ENCODE peak calls at places on chromosomes 13 and 19, in four cellular contexts. N is K562, L is suprapubic skin, F is thyroid gland. Q is an unnamed sample.

GRCh38 chr13:106616729-106617128 is 48.8 kb upstream of the ARGLU1 start:
- DNase-seq in N (no peak), L (no peak), F (no peak), Q (no peak)

GRCh38 chr19:54478677-54479266 is 5.7 kb upstream of the CDC42EP5 start:
- DNase-seq in N (peak; percentile 50), L (no peak), F (no peak), Q (no peak)

GRCh38 chr13:105598551-105598950 is 936.9 kb downstream of the EFNB2 start:
- DNase-seq in N (no peak), L (no peak), F (no peak), Q (no peak)

GRCh38 chr13:40613192-40613818 is 53.1 kb downstream of the FOXO1 start:
- DNase-seq in N (no peak), L (no peak), F (peak; percentile 56), Q (peak; percentile 56)

GRCh38 chr19:32914879-32915278 is 45.3 kb upstream of the SLC7A9 start:
- DNase-seq in N (no peak), L (no peak), F (no peak), Q (no peak)

GRCh38 chr13:40496035-40496810 is 170.2 kb downstream of the FOXO1 start:
- DNase-seq in N (no peak), L (no peak), F (no peak), Q (no peak)

GRCh38 chr13:27976362-27977177 is 7.5 kb upstream of the CDX2 start:
- DNase-seq in N (no peak), L (no peak), F (no peak), Q (peak; percentile 15)

GRCh38 chr19:29775575-29775900 is 36.3 kb upstream of the CCNE1 start:
- DNase-seq in N (no peak), L (no peak), F (no peak), Q (no peak)

GRCh38 chr13:30792257-30793000 is 57.1 kb downstream of the ALOX5AP start:
- DNase-seq in N (no peak), L (peak; percentile 89), F (peak; percentile 93), Q (peak; percentile 71)
- TF ChIP-seq CTCF in N (no peak), L (peak; percentile 20), F (no peak), Q (no peak)

GRCh38 chr13:48412881-48413351 is at the start of gene LPAR6:
- DNase-seq in N (no peak), L (no peak), F (no peak), Q (no peak)
- TF ChIP-seq POLR2A in N (no peak), L (peak; percentile 79), F (no peak), Q (no peak)

GRCh38 chr19:11226716-11227166 is 12.7 kb upstream of the ANGPTL8 start:
- DNase-seq in N (no peak), L (no peak), F (no peak), Q (no peak)

GRCh38 chr19:11224429-11224828 is 15.0 kb upstream of the ANGPTL8 start:
- DNase-seq in N (no peak), L (no peak), F (no peak), Q (no peak)

GRCh38 chr19:11225815-11226214 is 13.6 kb upstream of the ANGPTL8 start:
- DNase-seq in N (no peak), L (no peak), F (no peak), Q (no peak)

GRCh38 chr19:11225172-11225571 is 14.2 kb upstream of the ANGPTL8 start:
- DNase-seq in N (no peak), L (no peak), F (no peak), Q (no peak)

DNA sequence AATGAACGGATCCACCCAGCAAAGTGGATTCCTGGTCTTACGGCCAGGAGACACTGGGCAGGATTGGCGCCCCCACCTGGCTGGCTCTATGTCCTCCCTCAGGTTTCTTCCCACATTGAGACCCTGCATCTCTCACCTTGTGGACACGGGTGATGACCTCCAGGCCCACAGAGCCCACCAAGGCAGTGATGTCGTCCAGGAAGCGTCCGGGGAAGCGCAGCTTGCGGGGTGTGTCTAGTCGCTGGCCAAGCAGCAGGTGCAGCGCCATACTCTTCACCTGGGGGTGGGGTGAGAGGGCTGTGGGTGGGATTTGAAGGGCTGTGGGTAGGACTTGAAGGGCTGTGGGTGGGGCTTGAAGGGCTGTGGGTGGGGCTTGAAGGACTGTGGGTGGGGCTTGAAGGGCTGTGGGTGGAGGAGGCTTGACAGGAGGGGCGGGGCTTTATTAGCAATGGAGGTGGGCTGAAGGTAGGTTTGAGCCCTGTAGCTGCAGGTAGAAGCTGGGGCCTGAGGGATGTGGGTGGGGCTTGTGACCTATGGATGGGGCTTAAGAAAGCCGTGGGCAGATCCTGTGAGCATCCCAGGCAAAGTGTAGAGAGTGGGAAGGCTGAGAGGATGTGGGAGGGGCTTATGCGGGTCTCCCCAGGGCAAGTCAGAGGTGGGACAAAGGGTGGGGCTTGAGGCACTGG is 12.1 kb upstream of the ANGPTL8 start:
- DNase-seq in N (peak; percentile 92), L (no peak), F (no peak), Q (no peak)
- TF ChIP-seq CTCF in N (peak; percentile 53), L (no peak), F (no peak), Q (no peak)

DNA sequence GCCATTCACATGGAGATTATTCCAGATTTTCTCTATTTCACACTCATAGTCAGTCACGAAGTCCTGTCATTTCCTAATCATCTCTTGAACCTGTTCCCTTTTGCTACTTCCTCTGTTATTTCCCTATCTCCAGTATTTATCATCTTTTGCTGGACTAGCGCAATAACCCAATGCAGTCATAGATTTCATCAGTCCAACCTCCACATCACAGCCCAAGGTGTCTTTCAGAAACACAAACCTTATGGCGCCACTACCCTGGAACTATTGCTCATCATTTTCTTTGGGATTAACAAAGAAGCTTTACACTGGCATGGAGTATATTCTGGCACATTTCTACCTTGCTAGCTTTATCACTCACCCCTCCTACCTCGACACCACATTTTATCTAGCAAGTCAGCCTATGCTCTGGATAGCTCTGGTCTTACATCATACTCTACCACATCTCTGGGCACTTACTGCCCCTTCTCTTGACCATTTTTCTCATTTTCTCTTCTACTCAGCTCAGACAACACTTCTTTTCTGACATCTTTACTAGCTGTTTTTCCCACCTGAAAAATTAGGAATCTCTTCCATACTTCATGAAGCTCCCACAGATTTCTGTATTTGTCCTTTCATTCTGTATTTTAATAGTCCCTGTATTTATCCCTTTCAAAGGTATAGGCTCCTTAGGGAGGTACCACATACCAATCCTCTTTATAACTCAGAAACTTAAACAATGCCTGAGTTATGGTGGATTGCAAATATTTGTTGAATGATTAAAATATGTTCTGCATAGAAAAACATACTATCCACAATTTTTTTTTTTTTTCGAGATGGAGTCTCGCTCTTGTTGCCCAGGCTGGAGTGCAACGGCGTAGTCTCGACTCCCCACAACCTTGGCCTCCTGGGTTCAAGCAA is 534.7 kb downstream of the KLF12 start:
- DNase-seq in N (no peak), L (no peak), F (no peak), Q (no peak)
- TF ChIP-seq POLR2A in N (no peak), L (no peak), F (no peak), Q (no peak)

DNA sequence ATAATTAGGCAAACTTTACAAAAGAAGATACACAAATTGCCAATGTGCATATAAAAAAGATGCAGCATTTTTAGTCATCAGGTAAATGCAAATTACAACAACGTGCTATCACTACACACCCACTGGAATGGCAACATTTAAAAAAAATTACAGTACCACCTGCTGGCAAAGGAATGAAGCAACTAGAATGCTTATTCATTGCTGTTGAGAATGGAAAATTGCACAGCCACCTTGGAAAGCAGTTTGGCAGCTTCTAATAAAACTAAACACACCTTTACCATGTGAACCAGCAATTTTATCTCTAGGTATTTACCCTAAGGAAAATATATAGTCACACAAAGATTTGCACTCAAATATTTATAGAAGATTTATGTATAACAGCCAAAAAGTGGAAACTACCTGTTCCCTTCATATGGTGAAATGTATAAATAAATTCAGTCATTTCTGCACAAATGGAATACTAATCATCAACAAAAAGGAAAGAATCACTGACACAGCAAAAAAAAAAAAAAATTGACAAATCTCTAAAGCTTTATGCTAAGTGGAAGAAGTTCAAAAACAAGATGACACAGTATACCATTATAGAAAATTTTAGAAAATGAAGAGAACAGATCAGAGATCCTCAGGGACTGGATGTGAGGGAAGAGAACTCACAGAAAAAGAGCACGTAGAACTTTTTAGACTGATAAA is 30.3 kb downstream of the OXGR1 start:
- DNase-seq in N (no peak), L (no peak), F (no peak), Q (no peak)
- TF ChIP-seq CTCF in N (peak; percentile 32), L (no peak), F (no peak), Q (no peak)

DNA sequence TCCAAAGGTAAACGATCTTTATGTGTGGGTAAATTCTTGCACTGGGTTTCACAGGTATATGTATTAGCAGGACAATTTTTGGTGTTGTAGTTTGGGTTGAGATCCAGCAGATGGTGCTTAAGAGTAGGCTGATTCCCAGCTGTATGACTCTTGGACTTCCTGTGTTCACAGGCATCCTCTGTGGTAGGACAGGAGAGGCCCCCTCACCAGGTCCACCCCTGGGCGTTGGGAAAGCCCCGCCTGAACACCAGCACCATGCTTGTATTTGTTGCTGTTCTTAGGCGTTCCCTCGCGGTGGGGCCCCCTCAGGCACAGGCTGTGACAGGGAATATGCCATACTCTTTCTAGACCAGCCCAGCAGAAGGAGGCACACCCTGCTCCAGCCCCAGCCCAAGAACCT is 49.5 kb upstream of the PCDH17 start:
- DNase-seq in N (no peak), L (no peak), F (no peak), Q (no peak)
- TF ChIP-seq POLR2A in N (no peak), L (no peak), F (no peak), Q (no peak)

GRCh38 chr19:18340237-18340989 is at the start of gene PGPEP1:
- DNase-seq in N (peak; percentile 91), L (no peak), F (peak; percentile 71), Q (peak; percentile 80)

GRCh38 chr19:18342090-18342632 is 1.8 kb downstream of the PGPEP1 start:
- DNase-seq in N (no peak), L (no peak), F (no peak), Q (no peak)

GRCh38 chr19:18338471-18339001 is 1.9 kb upstream of the PGPEP1 start:
- DNase-seq in N (no peak), L (no peak), F (no peak), Q (no peak)

GRCh38 chr19:18340990-18341868 is 831 bp downstream of the PGPEP1 start:
- DNase-seq in N (peak; percentile 88), L (peak; percentile 77), F (peak; percentile 65), Q (peak; percentile 56)

GRCh38 chr19:18339703-18340102 is 695 bp upstream of the PGPEP1 start:
- DNase-seq in N (peak; percentile 77), L (no peak), F (no peak), Q (no peak)
- TF ChIP-seq CTCF in N (peak; percentile 67), L (no peak), F (no peak), Q (no peak)

DNA sequence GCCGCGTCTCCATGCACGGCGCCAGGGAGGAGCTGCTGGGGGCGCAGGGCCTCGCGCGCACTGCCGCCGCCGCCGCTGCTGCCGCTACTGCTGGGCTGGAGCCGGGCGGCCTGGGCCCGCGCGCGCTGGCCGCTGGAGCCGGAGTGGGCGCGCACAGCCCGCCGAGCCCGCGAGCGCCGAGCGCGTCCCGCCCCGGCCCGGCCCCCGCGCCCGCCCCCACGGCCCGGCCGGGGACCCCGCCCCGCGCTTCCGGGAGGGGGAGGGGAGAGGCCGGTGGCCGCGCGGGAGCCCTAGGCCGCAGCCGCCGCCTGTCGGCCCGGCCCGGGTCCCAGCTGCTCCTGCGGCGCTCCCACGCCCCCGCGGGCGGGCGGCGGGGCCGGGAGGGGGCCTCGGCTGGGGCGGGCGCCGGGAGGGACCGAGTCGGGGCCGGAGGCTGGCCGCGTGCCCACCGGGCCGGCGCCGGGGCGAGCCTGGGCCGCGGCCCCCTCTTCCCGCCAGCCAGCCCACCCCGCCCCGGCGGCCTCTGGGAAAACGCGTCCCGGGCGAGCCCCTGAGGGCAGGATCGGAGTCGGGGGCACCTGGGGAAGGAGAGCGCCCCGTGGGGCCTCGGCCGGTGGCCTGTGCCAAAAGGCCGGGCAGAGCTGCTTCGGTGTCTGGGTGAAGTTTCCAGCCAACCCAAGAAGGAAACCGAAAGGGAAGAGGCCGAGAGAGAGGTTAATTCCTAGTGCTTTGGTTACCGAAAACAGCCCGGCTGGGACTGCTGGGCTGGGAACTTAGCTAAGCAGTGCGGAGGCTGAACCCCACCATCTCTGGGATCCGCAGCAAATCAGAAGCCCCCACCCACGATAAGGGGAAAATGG is at the start of gene STK24:
- DNase-seq in N (peak; percentile 87), L (peak; percentile 83), F (peak; percentile 69), Q (peak; percentile 77)
- TF ChIP-seq POLR2A in N (no peak), L (peak; percentile 27), F (no peak), Q (no peak)

Q was measured in stomach.